ENCODE peak calls at places on chromosomes 1 and 21, in six cellular contexts. D, G, R, P, Z and L are unnamed samples.
A peak's percentile ranks its signal among the peaks of the same experiment; 100 is the strongest.

GRCh38 chr21:46196733-46197132 is 12.5 kb upstream of the SPATC1L start:
- DNase-seq in D (peak; percentile 38), G (no peak), R (no peak), P (no peak), Z (no peak), L (no peak)

GRCh38 chr21:27564684-27565280 is 597.9 kb upstream of the ADAMTS5 start:
- DNase-seq in D (no peak), G (no peak), R (peak; percentile 22), P (peak; percentile 30), Z (no peak), L (no peak)

GRCh38 chr1:224317383-224318045 is 12.5 kb downstream of the NVL start:
- DNase-seq in D (no peak), G (no peak), R (no peak), P (no peak), Z (no peak), L (no peak)

GRCh38 chr1:172699111-172699510 is 40.2 kb downstream of the FASLG start:
- DNase-seq in D (peak; percentile 63), G (no peak), R (no peak), P (no peak), Z (no peak), L (no peak)

GRCh38 chr1:28456078-28456477 is 49.8 kb upstream of the RCC1 start:
- DNase-seq in D (no peak), G (no peak), R (no peak), P (no peak), Z (no peak), L (no peak)

GRCh38 chr1:217562229-217562878 is 68.5 kb downstream of the GPATCH2 start:
- DNase-seq in D (no peak), G (no peak), R (no peak), P (no peak), Z (no peak), L (no peak)

GRCh38 chr21:27647401-27647800 is 680.5 kb upstream of the ADAMTS5 start:
- DNase-seq in D (no peak), G (no peak), R (no peak), P (no peak), Z (no peak), L (no peak)

GRCh38 chr1:202237052-202237451 is 43.5 kb downstream of the LGR6 start:
- DNase-seq in D (peak; percentile 81), G (no peak), R (no peak), P (peak; percentile 21), Z (no peak), L (peak; percentile 81)

GRCh38 chr1:247118946-247119446 is 14.8 kb upstream of the ZNF669 start:
- DNase-seq in D (no peak), G (peak; percentile 27), R (no peak), P (no peak), Z (no peak), L (peak; percentile 72)

GRCh38 chr1:30747028-30748008 is 10.3 kb downstream of the LAPTM5 start:
- DNase-seq in D (no peak), G (no peak), R (no peak), P (no peak), Z (no peak), L (no peak)

GRCh38 chr1:151494741-151495281 is 16.4 kb upstream of the CGN start:
- DNase-seq in D (no peak), G (peak; percentile 61), R (no peak), P (no peak), Z (no peak), L (no peak)

GRCh38 chr21:36747114-36747814 is 48.3 kb downstream of the SIM2 start:
- DNase-seq in D (no peak), G (no peak), R (no peak), P (no peak), Z (no peak), L (no peak)

GRCh38 chr1:96388421-96389310 is 332.9 kb upstream of the PTBP2 start:
- DNase-seq in D (no peak), G (no peak), R (no peak), P (no peak), Z (no peak), L (no peak)

GRCh38 chr1:151944859-151945575 is 35.7 kb upstream of the THEM4 start:
- DNase-seq in D (no peak), G (no peak), R (no peak), P (no peak), Z (no peak), L (no peak)

GRCh38 chr1:42774928-42775549 is 8.0 kb downstream of the C1orf50 start:
- DNase-seq in D (no peak), G (no peak), R (no peak), P (no peak), Z (no peak), L (no peak)

GRCh38 chr1:47992720-47993119 is 4.5 kb downstream of the TRABD2B start:
- DNase-seq in D (peak; percentile 88), G (no peak), R (peak; percentile 34), P (peak; percentile 84), Z (peak; percentile 74), L (no peak)

GRCh38 chr1:45155423-45155822 is 51.0 kb downstream of the ZSWIM5 start:
- DNase-seq in D (no peak), G (no peak), R (no peak), P (no peak), Z (no peak), L (no peak)

GRCh38 chr1:10387611-10388386 is 11.1 kb upstream of the PGD start:
- DNase-seq in D (no peak), G (no peak), R (no peak), P (peak; percentile 34), Z (peak; percentile 58), L (no peak)

GRCh38 chr1:45785583-45785982 is 17.8 kb upstream of the MAST2 start:
- DNase-seq in D (no peak), G (no peak), R (no peak), P (no peak), Z (no peak), L (no peak)

GRCh38 chr1:9691726-9692125 is 40.2 kb downstream of the PIK3CD start:
- DNase-seq in D (no peak), G (no peak), R (no peak), P (no peak), Z (no peak), L (no peak)

GRCh38 chr1:17218939-17219338 is 14.0 kb downstream of the PADI1 start:
- DNase-seq in D (no peak), G (no peak), R (no peak), P (no peak), Z (no peak), L (no peak)

GRCh38 chr1:205291577-205291976 is 30.0 kb downstream of the NUAK2 start:
- DNase-seq in D (no peak), G (no peak), R (no peak), P (no peak), Z (no peak), L (no peak)
- H3K4me1 ChIP-seq in D (peaks cover 8% of the 10 kb centered on the region), G (peaks cover 41% of the 10 kb centered on the region), R (no peaks in the 10 kb centered on the region), P (peaks cover 4% of the 10 kb centered on the region), Z (peaks cover 9% of the 10 kb centered on the region), L (peaks cover 13% of the 10 kb centered on the region)

GRCh38 chr1:38121231-38121680 is 74.7 kb upstream of the POU3F1 start:
- DNase-seq in D (no peak), G (no peak), R (no peak), P (no peak), Z (no peak), L (no peak)

GRCh38 chr1:38125016-38125415 is 78.4 kb upstream of the POU3F1 start:
- DNase-seq in D (no peak), G (no peak), R (no peak), P (no peak), Z (no peak), L (no peak)

GRCh38 chr1:38125837-38126520 is 79.4 kb upstream of the POU3F1 start:
- DNase-seq in D (no peak), G (no peak), R (no peak), P (no peak), Z (no peak), L (no peak)

GRCh38 chr1:38120552-38121230 is 74.1 kb upstream of the POU3F1 start:
- DNase-seq in D (no peak), G (no peak), R (no peak), P (no peak), Z (no peak), L (no peak)

DNA sequence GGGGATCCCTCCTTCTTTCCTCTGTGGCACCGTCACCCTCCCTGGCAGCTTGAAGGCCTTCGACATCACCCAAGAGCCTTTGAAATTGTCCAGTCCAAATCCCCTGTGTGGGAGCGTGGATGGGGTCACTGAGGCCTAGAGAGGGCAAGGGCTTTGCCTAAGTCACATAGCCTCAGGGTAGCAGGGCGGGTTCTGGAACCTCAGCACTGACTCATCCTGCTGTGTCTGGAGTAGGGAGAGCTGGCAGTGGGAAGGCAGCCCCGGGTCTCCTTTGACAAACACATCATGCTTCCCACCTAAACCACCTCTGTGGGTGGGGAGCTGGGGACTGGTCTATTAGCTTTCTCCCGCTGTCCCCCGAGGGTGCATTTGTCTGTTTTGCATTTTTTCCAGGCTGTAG is 76.8 kb upstream of the POU3F1 start:
- DNase-seq in D (no peak), G (no peak), R (no peak), P (no peak), Z (no peak), L (no peak)
- H3K4me3 ChIP-seq in D (no peak overlapping the region), G (no peak overlapping the region), R (no peak overlapping the region), P (no peak overlapping the region), Z (no peak overlapping the region), L (no peak overlapping the region)

DNA sequence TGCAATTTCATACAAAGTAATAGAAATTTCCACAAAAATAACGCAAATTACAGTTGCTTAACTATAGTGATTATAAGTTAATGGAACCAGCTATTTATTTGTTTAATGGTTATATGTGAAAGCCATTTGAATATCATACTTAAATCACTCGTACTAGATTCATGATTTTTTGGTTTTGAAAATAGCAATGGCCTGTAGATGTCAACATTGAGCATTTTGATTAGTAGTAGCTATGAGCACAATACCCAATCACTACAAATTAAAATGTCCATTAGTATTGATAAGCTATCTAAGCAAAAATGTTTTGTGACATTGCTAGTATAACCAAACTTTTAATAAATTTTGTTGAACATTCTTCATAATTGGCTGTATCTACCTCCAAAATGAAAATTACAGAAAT is 10.0 kb downstream of the COL24A1 start:
- DNase-seq in D (no peak), G (no peak), R (no peak), P (no peak), Z (no peak), L (no peak)
- H3K27ac ChIP-seq in D (no peak overlapping the region), G (no peak overlapping the region), R (no peak overlapping the region), P (no peak overlapping the region), Z (no peak overlapping the region), L (no peak overlapping the region)

GRCh38 chr1:54392401-54392800 is 13.8 kb downstream of the SSBP3 start:
- DNase-seq in D (no peak), G (no peak), R (no peak), P (no peak), Z (no peak), L (no peak)

GRCh38 chr1:54395535-54395934 is 10.7 kb downstream of the SSBP3 start:
- DNase-seq in D (no peak), G (no peak), R (no peak), P (no peak), Z (no peak), L (no peak)

GRCh38 chr1:54391450-54392071 is 14.6 kb downstream of the SSBP3 start:
- DNase-seq in D (no peak), G (no peak), R (no peak), P (no peak), Z (no peak), L (no peak)

GRCh38 chr1:54396280-54396903 is 9.8 kb downstream of the SSBP3 start:
- DNase-seq in D (no peak), G (no peak), R (no peak), P (no peak), Z (no peak), L (no peak)

DNA sequence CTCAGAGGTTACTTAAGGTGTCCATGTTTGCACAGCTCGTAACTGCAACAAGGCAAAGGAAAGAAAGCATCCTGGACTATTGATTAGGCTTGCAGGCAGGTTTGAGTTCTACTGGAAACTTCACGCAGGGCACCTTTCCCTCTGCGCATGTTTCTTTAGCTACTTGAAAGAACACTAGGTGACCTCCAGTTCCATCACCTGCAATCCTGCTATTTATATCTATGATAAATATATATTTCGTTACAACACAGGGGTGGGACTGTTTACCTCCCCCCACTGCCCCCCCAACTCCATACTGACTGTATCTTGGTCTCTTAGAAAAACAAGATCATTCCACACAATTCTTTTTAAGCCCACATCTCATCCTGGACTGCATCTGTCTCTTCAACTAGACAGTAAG is 12.1 kb downstream of the SSBP3 start:
- DNase-seq in D (no peak), G (no peak), R (no peak), P (no peak), Z (no peak), L (no peak)
- H3K4me1 ChIP-seq in D (peaks cover 12% of the 10 kb centered on the region), G (peaks cover 11% of the 10 kb centered on the region), R (no peaks in the 10 kb centered on the region), P (peaks cover 16% of the 10 kb centered on the region), Z (peaks cover 92% of the 10 kb centered on the region), L (peaks cover 4% of the 10 kb centered on the region)